ENCODE peak calls at places on chromosomes 4 and X, in seven cellular contexts. One of them, this sample, is unnamed.

GRCh38 chr4:72112514-72113156 is 80.8 kb downstream of the NPFFR2 start:
- DNase-seq in activated CD4-positive, alpha-beta T cell treated with anti-CD3 and anti-CD28 coated beads, Interleukin-2, amount 50 U/mL, for 24 hours: peak; percentile 25
- DNase-seq in NCI-H1092: no peak
- DNase-seq in stimulated activated naive CD8-positive, alpha-beta T cell treated with anti-CD3 and anti-CD28 coated beads, Interleukin-15, Interleukin-2, amounts not matched to agents 100 U/mL and 50 U/mL, for 24 hours: no peak
- DNase-seq in A673: peak; percentile 31
- DNase-seq in iPS-NIHi11: no peak
- DNase-seq in activated T-cell treated with anti-CD3 and anti-CD28 coated beads, Interleukin-2, amount 50 U/mL, for 72 hours: peak; percentile 41
- DNase-seq in this sample: no peak

GRCh38 chrX:70041993-70042392 is 7.7 kb downstream of the AWAT2 start:
- DNase-seq in activated T-cell treated with anti-CD3 and anti-CD28 coated beads, Interleukin-2, amount 50 U/mL, for 72 hours: no peak
- DNase-seq in activated CD4-positive, alpha-beta T cell treated with anti-CD3 and anti-CD28 coated beads, Interleukin-2, amount 50 U/mL, for 24 hours: no peak
- DNase-seq in stimulated activated naive CD8-positive, alpha-beta T cell treated with anti-CD3 and anti-CD28 coated beads, Interleukin-15, Interleukin-2, amounts not matched to agents 100 U/mL and 50 U/mL, for 24 hours: no peak
- DNase-seq in iPS-NIHi11: no peak
- DNase-seq in A673: no peak
- DNase-seq in NCI-H1092: no peak
- DNase-seq in this sample: no peak

GRCh38 chr4:100168521-100168920 is 21.7 kb downstream of the DDIT4L start:
- DNase-seq in stimulated activated naive CD8-positive, alpha-beta T cell treated with anti-CD3 and anti-CD28 coated beads, Interleukin-15, Interleukin-2, amounts not matched to agents 100 U/mL and 50 U/mL, for 24 hours: no peak
- DNase-seq in iPS-NIHi11: no peak
- DNase-seq in activated T-cell treated with anti-CD3 and anti-CD28 coated beads, Interleukin-2, amount 50 U/mL, for 72 hours: no peak
- DNase-seq in activated CD4-positive, alpha-beta T cell treated with anti-CD3 and anti-CD28 coated beads, Interleukin-2, amount 50 U/mL, for 24 hours: no peak
- DNase-seq in NCI-H1092: no peak
- DNase-seq in A673: no peak
- DNase-seq in this sample: no peak

GRCh38 chr4:156941940-156942548 is 29.6 kb downstream of the PDGFC start:
- DNase-seq in activated CD4-positive, alpha-beta T cell treated with anti-CD3 and anti-CD28 coated beads, Interleukin-2, amount 50 U/mL, for 24 hours: no peak
- DNase-seq in activated T-cell treated with anti-CD3 and anti-CD28 coated beads, Interleukin-2, amount 50 U/mL, for 72 hours: no peak
- DNase-seq in NCI-H1092: peak; percentile 70
- DNase-seq in stimulated activated naive CD8-positive, alpha-beta T cell treated with anti-CD3 and anti-CD28 coated beads, Interleukin-15, Interleukin-2, amounts not matched to agents 100 U/mL and 50 U/mL, for 24 hours: no peak
- DNase-seq in iPS-NIHi11: peak; percentile 61
- DNase-seq in A673: no peak
- DNase-seq in this sample: no peak

GRCh38 chr4:6450709-6451108 is 21.7 kb downstream of the PPP2R2C start:
- DNase-seq in stimulated activated naive CD8-positive, alpha-beta T cell treated with anti-CD3 and anti-CD28 coated beads, Interleukin-15, Interleukin-2, amounts not matched to agents 100 U/mL and 50 U/mL, for 24 hours: no peak
- DNase-seq in activated T-cell treated with anti-CD3 and anti-CD28 coated beads, Interleukin-2, amount 50 U/mL, for 72 hours: no peak
- DNase-seq in activated CD4-positive, alpha-beta T cell treated with anti-CD3 and anti-CD28 coated beads, Interleukin-2, amount 50 U/mL, for 24 hours: no peak
- DNase-seq in iPS-NIHi11: no peak
- DNase-seq in A673: no peak
- DNase-seq in NCI-H1092: no peak
- DNase-seq in this sample: no peak

GRCh38 chr4:165005352-165005751 is 26.4 kb upstream of the TRIM60 start:
- DNase-seq in activated T-cell treated with anti-CD3 and anti-CD28 coated beads, Interleukin-2, amount 50 U/mL, for 72 hours: no peak
- DNase-seq in A673: no peak
- DNase-seq in activated CD4-positive, alpha-beta T cell treated with anti-CD3 and anti-CD28 coated beads, Interleukin-2, amount 50 U/mL, for 24 hours: no peak
- DNase-seq in NCI-H1092: no peak
- DNase-seq in stimulated activated naive CD8-positive, alpha-beta T cell treated with anti-CD3 and anti-CD28 coated beads, Interleukin-15, Interleukin-2, amounts not matched to agents 100 U/mL and 50 U/mL, for 24 hours: no peak
- DNase-seq in iPS-NIHi11: no peak
- DNase-seq in this sample: no peak

GRCh38 chr4:7744131-7744804 is 195.4 kb downstream of the AFAP1 start:
- DNase-seq in stimulated activated naive CD8-positive, alpha-beta T cell treated with anti-CD3 and anti-CD28 coated beads, Interleukin-15, Interleukin-2, amounts not matched to agents 100 U/mL and 50 U/mL, for 24 hours: no peak
- DNase-seq in iPS-NIHi11: no peak
- DNase-seq in A673: no peak
- DNase-seq in activated CD4-positive, alpha-beta T cell treated with anti-CD3 and anti-CD28 coated beads, Interleukin-2, amount 50 U/mL, for 24 hours: no peak
- DNase-seq in activated T-cell treated with anti-CD3 and anti-CD28 coated beads, Interleukin-2, amount 50 U/mL, for 72 hours: no peak
- DNase-seq in NCI-H1092: no peak
- DNase-seq in this sample: no peak

GRCh38 chrX:2452317-2452784 is 48.4 kb downstream of the DHRSX start:
- DNase-seq in NCI-H1092: no peak
- DNase-seq in activated CD4-positive, alpha-beta T cell treated with anti-CD3 and anti-CD28 coated beads, Interleukin-2, amount 50 U/mL, for 24 hours: no peak
- DNase-seq in iPS-NIHi11: no peak
- DNase-seq in stimulated activated naive CD8-positive, alpha-beta T cell treated with anti-CD3 and anti-CD28 coated beads, Interleukin-15, Interleukin-2, amounts not matched to agents 100 U/mL and 50 U/mL, for 24 hours: no peak
- DNase-seq in activated T-cell treated with anti-CD3 and anti-CD28 coated beads, Interleukin-2, amount 50 U/mL, for 72 hours: no peak
- DNase-seq in A673: no peak
- DNase-seq in this sample: no peak

GRCh38 chrX:48493890-48494364 is 14.9 kb upstream of the PORCN start:
- DNase-seq in activated T-cell treated with anti-CD3 and anti-CD28 coated beads, Interleukin-2, amount 50 U/mL, for 72 hours: peak; percentile 25
- DNase-seq in NCI-H1092: peak; percentile 5
- DNase-seq in A673: peak; percentile 33
- DNase-seq in iPS-NIHi11: peak; percentile 56
- DNase-seq in activated CD4-positive, alpha-beta T cell treated with anti-CD3 and anti-CD28 coated beads, Interleukin-2, amount 50 U/mL, for 24 hours: no peak
- DNase-seq in stimulated activated naive CD8-positive, alpha-beta T cell treated with anti-CD3 and anti-CD28 coated beads, Interleukin-15, Interleukin-2, amounts not matched to agents 100 U/mL and 50 U/mL, for 24 hours: peak; percentile 17
- DNase-seq in this sample: peak; percentile 8

GRCh38 chr4:125244848-125245450 is 69.8 kb upstream of the FAT4 start:
- DNase-seq in NCI-H1092: peak; percentile 4
- DNase-seq in activated CD4-positive, alpha-beta T cell treated with anti-CD3 and anti-CD28 coated beads, Interleukin-2, amount 50 U/mL, for 24 hours: no peak
- DNase-seq in A673: peak; percentile 39
- DNase-seq in iPS-NIHi11: no peak
- DNase-seq in activated T-cell treated with anti-CD3 and anti-CD28 coated beads, Interleukin-2, amount 50 U/mL, for 72 hours: no peak
- DNase-seq in stimulated activated naive CD8-positive, alpha-beta T cell treated with anti-CD3 and anti-CD28 coated beads, Interleukin-15, Interleukin-2, amounts not matched to agents 100 U/mL and 50 U/mL, for 24 hours: no peak
- DNase-seq in this sample: no peak

GRCh38 chr4:94452476-94453300 is 946 bp downstream of the PDLIM5 start:
- DNase-seq in activated T-cell treated with anti-CD3 and anti-CD28 coated beads, Interleukin-2, amount 50 U/mL, for 72 hours: peak; percentile 18
- DNase-seq in activated CD4-positive, alpha-beta T cell treated with anti-CD3 and anti-CD28 coated beads, Interleukin-2, amount 50 U/mL, for 24 hours: peak; percentile 1
- DNase-seq in iPS-NIHi11: peak; percentile 74
- DNase-seq in A673: peak; percentile 44
- DNase-seq in NCI-H1092: no peak
- DNase-seq in stimulated activated naive CD8-positive, alpha-beta T cell treated with anti-CD3 and anti-CD28 coated beads, Interleukin-15, Interleukin-2, amounts not matched to agents 100 U/mL and 50 U/mL, for 24 hours: peak; percentile 34
- DNase-seq in this sample: no peak

GRCh38 chrX:97238632-97239031 is 354.9 kb downstream of the RPA4 start:
- DNase-seq in NCI-H1092: no peak
- DNase-seq in A673: peak; percentile 62
- DNase-seq in activated T-cell treated with anti-CD3 and anti-CD28 coated beads, Interleukin-2, amount 50 U/mL, for 72 hours: no peak
- DNase-seq in activated CD4-positive, alpha-beta T cell treated with anti-CD3 and anti-CD28 coated beads, Interleukin-2, amount 50 U/mL, for 24 hours: no peak
- DNase-seq in iPS-NIHi11: no peak
- DNase-seq in stimulated activated naive CD8-positive, alpha-beta T cell treated with anti-CD3 and anti-CD28 coated beads, Interleukin-15, Interleukin-2, amounts not matched to agents 100 U/mL and 50 U/mL, for 24 hours: no peak
- DNase-seq in this sample: no peak

GRCh38 chr4:183173580-183174526 is 74.8 kb downstream of the WWC2 start:
- DNase-seq in A673: peak; percentile 35
- DNase-seq in activated CD4-positive, alpha-beta T cell treated with anti-CD3 and anti-CD28 coated beads, Interleukin-2, amount 50 U/mL, for 24 hours: no peak
- DNase-seq in activated T-cell treated with anti-CD3 and anti-CD28 coated beads, Interleukin-2, amount 50 U/mL, for 72 hours: no peak
- DNase-seq in stimulated activated naive CD8-positive, alpha-beta T cell treated with anti-CD3 and anti-CD28 coated beads, Interleukin-15, Interleukin-2, amounts not matched to agents 100 U/mL and 50 U/mL, for 24 hours: no peak
- DNase-seq in NCI-H1092: no peak
- DNase-seq in iPS-NIHi11: peak; percentile 38
- DNase-seq in this sample: no peak

GRCh38 chr4:139024686-139025085 is 9.1 kb downstream of the NOCT start:
- DNase-seq in A673: no peak
- DNase-seq in activated T-cell treated with anti-CD3 and anti-CD28 coated beads, Interleukin-2, amount 50 U/mL, for 72 hours: no peak
- DNase-seq in iPS-NIHi11: no peak
- DNase-seq in NCI-H1092: no peak
- DNase-seq in stimulated activated naive CD8-positive, alpha-beta T cell treated with anti-CD3 and anti-CD28 coated beads, Interleukin-15, Interleukin-2, amounts not matched to agents 100 U/mL and 50 U/mL, for 24 hours: no peak
- DNase-seq in activated CD4-positive, alpha-beta T cell treated with anti-CD3 and anti-CD28 coated beads, Interleukin-2, amount 50 U/mL, for 24 hours: no peak
- DNase-seq in this sample: no peak

GRCh38 chr4:136634121-136634520 is 898.2 kb downstream of the PCDH18 start:
- DNase-seq in activated T-cell treated with anti-CD3 and anti-CD28 coated beads, Interleukin-2, amount 50 U/mL, for 72 hours: no peak
- DNase-seq in stimulated activated naive CD8-positive, alpha-beta T cell treated with anti-CD3 and anti-CD28 coated beads, Interleukin-15, Interleukin-2, amounts not matched to agents 100 U/mL and 50 U/mL, for 24 hours: no peak
- DNase-seq in NCI-H1092: no peak
- DNase-seq in activated CD4-positive, alpha-beta T cell treated with anti-CD3 and anti-CD28 coated beads, Interleukin-2, amount 50 U/mL, for 24 hours: no peak
- DNase-seq in A673: no peak
- DNase-seq in iPS-NIHi11: no peak
- DNase-seq in this sample: no peak

GRCh38 chr4:38949416-38950051 is 81.9 kb downstream of the FAM114A1 start:
- DNase-seq in stimulated activated naive CD8-positive, alpha-beta T cell treated with anti-CD3 and anti-CD28 coated beads, Interleukin-15, Interleukin-2, amounts not matched to agents 100 U/mL and 50 U/mL, for 24 hours: peak; percentile 7
- DNase-seq in NCI-H1092: no peak
- DNase-seq in activated T-cell treated with anti-CD3 and anti-CD28 coated beads, Interleukin-2, amount 50 U/mL, for 72 hours: peak; percentile 59
- DNase-seq in iPS-NIHi11: no peak
- DNase-seq in activated CD4-positive, alpha-beta T cell treated with anti-CD3 and anti-CD28 coated beads, Interleukin-2, amount 50 U/mL, for 24 hours: peak; percentile 5
- DNase-seq in A673: no peak
- DNase-seq in this sample: peak; percentile 20

GRCh38 chr4:3342182-3342854 is 49.5 kb downstream of the RGS12 start:
- DNase-seq in activated CD4-positive, alpha-beta T cell treated with anti-CD3 and anti-CD28 coated beads, Interleukin-2, amount 50 U/mL, for 24 hours: no peak
- DNase-seq in activated T-cell treated with anti-CD3 and anti-CD28 coated beads, Interleukin-2, amount 50 U/mL, for 72 hours: peak; percentile 40
- DNase-seq in NCI-H1092: peak; percentile 56
- DNase-seq in A673: peak; percentile 99
- DNase-seq in iPS-NIHi11: no peak
- DNase-seq in stimulated activated naive CD8-positive, alpha-beta T cell treated with anti-CD3 and anti-CD28 coated beads, Interleukin-15, Interleukin-2, amounts not matched to agents 100 U/mL and 50 U/mL, for 24 hours: no peak
- DNase-seq in this sample: no peak

GRCh38 chr4:147944264-147944663 is 212.4 kb downstream of the ARHGAP10 start:
- DNase-seq in stimulated activated naive CD8-positive, alpha-beta T cell treated with anti-CD3 and anti-CD28 coated beads, Interleukin-15, Interleukin-2, amounts not matched to agents 100 U/mL and 50 U/mL, for 24 hours: no peak
- DNase-seq in activated T-cell treated with anti-CD3 and anti-CD28 coated beads, Interleukin-2, amount 50 U/mL, for 72 hours: no peak
- DNase-seq in NCI-H1092: no peak
- DNase-seq in iPS-NIHi11: no peak
- DNase-seq in activated CD4-positive, alpha-beta T cell treated with anti-CD3 and anti-CD28 coated beads, Interleukin-2, amount 50 U/mL, for 24 hours: no peak
- DNase-seq in A673: no peak
- DNase-seq in this sample: no peak

GRCh38 chr4:75902352-75902751 is at the start of gene PPEF2:
- DNase-seq in stimulated activated naive CD8-positive, alpha-beta T cell treated with anti-CD3 and anti-CD28 coated beads, Interleukin-15, Interleukin-2, amounts not matched to agents 100 U/mL and 50 U/mL, for 24 hours: no peak
- DNase-seq in A673: no peak
- DNase-seq in activated CD4-positive, alpha-beta T cell treated with anti-CD3 and anti-CD28 coated beads, Interleukin-2, amount 50 U/mL, for 24 hours: no peak
- DNase-seq in iPS-NIHi11: no peak
- DNase-seq in NCI-H1092: no peak
- DNase-seq in activated T-cell treated with anti-CD3 and anti-CD28 coated beads, Interleukin-2, amount 50 U/mL, for 72 hours: no peak
- DNase-seq in this sample: no peak

GRCh38 chrX:154125356-154126040 is 18.5 kb upstream of the OPN1LW start:
- DNase-seq in stimulated activated naive CD8-positive, alpha-beta T cell treated with anti-CD3 and anti-CD28 coated beads, Interleukin-15, Interleukin-2, amounts not matched to agents 100 U/mL and 50 U/mL, for 24 hours: peak; percentile 9
- DNase-seq in activated CD4-positive, alpha-beta T cell treated with anti-CD3 and anti-CD28 coated beads, Interleukin-2, amount 50 U/mL, for 24 hours: no peak
- DNase-seq in NCI-H1092: no peak
- DNase-seq in activated T-cell treated with anti-CD3 and anti-CD28 coated beads, Interleukin-2, amount 50 U/mL, for 72 hours: no peak
- DNase-seq in A673: no peak
- DNase-seq in iPS-NIHi11: no peak
- DNase-seq in this sample: no peak

GRCh38 chr4:22417408-22417807 is 98.5 kb downstream of the ADGRA3 start:
- DNase-seq in activated CD4-positive, alpha-beta T cell treated with anti-CD3 and anti-CD28 coated beads, Interleukin-2, amount 50 U/mL, for 24 hours: no peak
- DNase-seq in NCI-H1092: no peak
- DNase-seq in A673: no peak
- DNase-seq in stimulated activated naive CD8-positive, alpha-beta T cell treated with anti-CD3 and anti-CD28 coated beads, Interleukin-15, Interleukin-2, amounts not matched to agents 100 U/mL and 50 U/mL, for 24 hours: no peak
- DNase-seq in iPS-NIHi11: no peak
- DNase-seq in activated T-cell treated with anti-CD3 and anti-CD28 coated beads, Interleukin-2, amount 50 U/mL, for 72 hours: no peak
- DNase-seq in this sample: no peak

GRCh38 chr4:159229164-159229563 is 126.3 kb downstream of the RAPGEF2 start:
- DNase-seq in activated T-cell treated with anti-CD3 and anti-CD28 coated beads, Interleukin-2, amount 50 U/mL, for 72 hours: no peak
- DNase-seq in activated CD4-positive, alpha-beta T cell treated with anti-CD3 and anti-CD28 coated beads, Interleukin-2, amount 50 U/mL, for 24 hours: no peak
- DNase-seq in NCI-H1092: no peak
- DNase-seq in iPS-NIHi11: peak; percentile 21
- DNase-seq in A673: peak; percentile 57
- DNase-seq in stimulated activated naive CD8-positive, alpha-beta T cell treated with anti-CD3 and anti-CD28 coated beads, Interleukin-15, Interleukin-2, amounts not matched to agents 100 U/mL and 50 U/mL, for 24 hours: no peak
- DNase-seq in this sample: no peak

GRCh38 chr4:40662962-40663604 is 33.4 kb upstream of the RBM47 start:
- DNase-seq in activated T-cell treated with anti-CD3 and anti-CD28 coated beads, Interleukin-2, amount 50 U/mL, for 72 hours: peak; percentile 61
- DNase-seq in activated CD4-positive, alpha-beta T cell treated with anti-CD3 and anti-CD28 coated beads, Interleukin-2, amount 50 U/mL, for 24 hours: peak; percentile 23
- DNase-seq in iPS-NIHi11: no peak
- DNase-seq in A673: no peak
- DNase-seq in stimulated activated naive CD8-positive, alpha-beta T cell treated with anti-CD3 and anti-CD28 coated beads, Interleukin-15, Interleukin-2, amounts not matched to agents 100 U/mL and 50 U/mL, for 24 hours: peak; percentile 17
- DNase-seq in NCI-H1092: peak; percentile 92
- DNase-seq in this sample: no peak